ENCODE peak calls at places on chromosomes 6 and 20, in ten cellular contexts. U, D, L, V, H, W, G, Q, P and J are unnamed samples.

GRCh38 chr6:160093061-160093460 is 28.6 kb upstream of the SLC22A1 start:
- DNase-seq in V (no peak), Q (no peak), U (no peak), W (no peak), P (no peak), D (no peak), G (no peak), L (no peak), H (no peak), J (no peak)

GRCh38 chr20:39271205-39271604 is 309.1 kb downstream of the DHX35 start:
- DNase-seq in V (no peak), L (no peak), G (no peak), P (no peak), D (no peak), W (peak; percentile 56), H (no peak), Q (no peak), U (no peak), J (peak; percentile 34)

GRCh38 chr6:86943819-86944407 is 6.6 kb downstream of the HTR1E start:
- DNase-seq in D (no peak), P (no peak), L (no peak), U (no peak), H (no peak), G (no peak), V (no peak), Q (no peak), W (no peak), J (no peak)

GRCh38 chr20:6696001-6696400 is 71.5 kb upstream of the BMP2 start:
- DNase-seq in V (no peak), W (no peak), H (no peak), Q (no peak), U (no peak), G (no peak), P (no peak), D (no peak), L (no peak), J (no peak)

GRCh38 chr6:404685-405423 is 13.3 kb downstream of the IRF4 start:
- DNase-seq in D (no peak), G (no peak), Q (no peak), H (no peak), W (no peak), P (no peak), U (no peak), L (no peak), V (no peak), J (no peak)

GRCh38 chr6:7203939-7204338 is 96.2 kb downstream of the RREB1 start:
- DNase-seq in D (no peak), V (no peak), L (no peak), U (no peak), P (no peak), G (no peak), Q (no peak), H (no peak), W (no peak), J (peak; percentile 63)

GRCh38 chr6:108071736-108072276 is 2.7 kb downstream of the OSTM1 start:
- DNase-seq in H (no peak), Q (no peak), G (no peak), L (no peak), D (no peak), U (no peak), P (no peak), V (no peak), W (no peak), J (no peak)

GRCh38 chr20:45576995-45577394 is 2.1 kb downstream of the WFDC8 start:
- DNase-seq in D (no peak), W (no peak), U (no peak), V (no peak), H (no peak), Q (no peak), P (no peak), L (no peak), G (no peak), J (no peak)

GRCh38 chr20:62953839-62954703 is 1.6 kb downstream of the SLC17A9 start:
- DNase-seq in V (no peak), G (peak; percentile 65), Q (peak; percentile 88), W (peak; percentile 89), P (peak; percentile 32), D (peak; percentile 81), H (peak; percentile 18), L (peak; percentile 69), U (no peak), J (peak; percentile 91)

DNA sequence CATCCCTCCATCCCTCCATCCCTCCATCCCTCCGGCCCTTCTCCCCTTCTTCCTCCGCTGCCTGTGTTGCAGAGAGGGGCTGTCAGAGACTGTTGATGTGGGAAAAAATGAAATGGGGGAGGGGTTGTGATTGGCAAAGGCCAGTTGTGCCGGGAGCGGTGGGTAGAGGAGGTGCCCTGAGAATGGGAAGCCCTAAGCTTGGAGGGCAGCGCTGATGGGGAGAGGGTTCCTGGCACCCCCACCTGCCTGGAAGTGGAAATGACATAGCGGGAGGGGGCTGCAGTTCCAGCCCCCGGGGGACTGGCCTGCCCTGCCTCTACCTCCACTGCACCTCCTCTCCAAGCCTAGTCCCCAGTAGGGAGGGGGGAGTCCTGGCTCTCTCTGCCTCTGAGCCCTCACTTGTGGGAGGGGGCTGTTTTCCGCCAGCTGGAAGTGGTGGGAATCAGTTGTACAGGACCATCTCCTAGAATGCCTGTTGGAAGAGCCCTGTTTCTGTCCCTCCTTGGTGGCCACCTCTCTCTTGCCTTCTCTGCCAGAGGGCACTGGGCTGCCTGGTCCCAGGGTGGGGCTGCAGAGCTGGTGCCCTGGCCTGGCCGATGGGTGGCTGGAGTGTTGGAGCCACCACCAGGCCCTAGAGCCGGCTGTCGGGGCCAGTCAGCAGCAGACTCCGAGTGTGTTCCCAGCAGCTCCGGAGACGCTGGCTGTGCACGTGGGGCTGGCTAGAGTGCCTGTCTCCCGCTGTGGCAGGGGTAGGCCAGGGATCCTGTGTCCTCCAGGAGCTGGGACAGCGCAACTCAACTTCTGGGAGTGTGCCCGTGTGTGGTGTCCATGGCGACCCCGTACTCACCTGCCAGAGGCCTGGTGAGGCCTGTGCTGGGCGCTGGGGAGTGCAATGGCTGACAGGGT is 1.5 kb downstream of the DLGAP4 start:
- DNase-seq in H (no peak), D (no peak), U (no peak), L (no peak), P (no peak), Q (no peak), G (no peak), V (no peak), W (peak; percentile 50), J (no peak)
- H3K4me3 ChIP-seq in H (no peak overlapping the region), D (no peak overlapping the region), U (no peak overlapping the region), L (no peak overlapping the region), P (no peak overlapping the region), Q (no peak overlapping the region), G (no peak overlapping the region), V (no peak overlapping the region), W (no peak overlapping the region), J (no peak overlapping the region)

DNA sequence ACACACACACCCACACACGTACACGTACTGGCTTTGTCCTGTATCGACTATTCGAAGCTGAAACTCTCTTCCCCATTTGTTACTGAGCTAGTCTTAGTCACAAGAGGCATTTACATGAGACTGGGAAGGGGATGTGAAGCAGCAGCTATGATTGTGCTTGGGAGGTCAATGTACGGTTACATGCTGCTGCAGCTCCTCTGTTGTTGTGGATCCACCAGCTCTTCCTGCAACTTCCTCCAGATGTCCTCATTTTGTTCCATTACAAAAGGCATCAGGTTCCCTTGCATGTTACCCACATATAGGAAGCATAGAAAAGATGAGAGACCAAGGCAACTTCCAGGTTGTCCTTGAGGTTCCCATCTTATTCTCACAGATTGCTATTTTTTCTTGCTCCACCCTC is 612.4 kb upstream of the IMPG1 start:
- DNase-seq in L (no peak), W (no peak), G (no peak), D (peak; percentile 6), V (no peak), H (no peak), Q (no peak), U (no peak), P (no peak), J (no peak)
- TF ChIP-seq CTCF in L (no peak), W (no peak), G (no peak), D (no peak), V (no peak), H (no peak), Q (no peak), U (no peak), P (no peak), J (no peak)

DNA sequence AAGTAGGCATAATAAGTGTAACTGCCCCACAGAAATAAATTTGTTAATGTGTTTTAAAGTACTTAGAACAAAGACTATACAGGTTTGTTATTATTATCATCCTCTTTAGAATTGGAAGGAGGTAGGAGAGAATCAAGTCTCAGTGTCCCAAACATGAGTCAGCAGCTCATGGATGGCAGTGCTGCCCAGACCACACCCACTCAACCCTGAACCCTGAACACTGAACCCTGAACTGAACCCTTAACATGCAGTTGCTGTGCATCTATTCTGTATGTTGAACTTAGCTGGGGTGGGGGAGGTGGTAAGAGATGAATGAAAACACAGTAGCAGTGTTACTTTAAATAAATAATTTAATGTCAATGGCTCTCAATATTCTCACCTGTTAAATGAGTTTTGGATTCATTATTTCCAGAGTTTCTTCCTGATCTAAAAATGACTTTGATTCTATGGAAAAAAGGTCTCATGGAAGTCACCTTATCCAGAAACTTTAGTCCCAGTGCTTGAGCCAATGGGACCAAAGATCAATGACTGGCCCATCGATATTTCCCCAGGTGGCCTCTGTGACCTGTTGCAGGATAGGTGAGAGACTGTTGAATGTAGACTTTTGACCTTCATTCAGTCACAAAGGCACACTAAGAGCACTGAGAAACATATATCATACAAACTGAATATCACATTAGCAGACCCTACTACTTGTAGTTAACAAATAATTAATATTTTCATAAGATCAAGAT is 3.1 kb upstream of the ANKRD66 start:
- DNase-seq in U (no peak), P (no peak), Q (no peak), H (no peak), L (no peak), V (no peak), D (no peak), G (no peak), W (no peak), J (no peak)
- H3K4me3 ChIP-seq in U (no peak overlapping the region), P (no peak overlapping the region), Q (no peak overlapping the region), H (no peak overlapping the region), L (no peak overlapping the region), V (no peak overlapping the region), D (no peak overlapping the region), G (no peak overlapping the region), W (no peak overlapping the region), J (no peak overlapping the region)

GRCh38 chr6:1619666-1620503 is 10.2 kb downstream of the FOXC1 start:
- DNase-seq in W (peak; percentile 72), D (no peak), Q (no peak), V (no peak), L (peak; percentile 61), U (no peak), H (no peak), G (no peak), P (no peak), J (peak; percentile 84)
- TF ChIP-seq CTCF in W (no peak), D (no peak), Q (no peak), V (no peak), L (no peak), U (no peak), H (no peak), G (no peak), P (no peak), J (no peak)

DNA sequence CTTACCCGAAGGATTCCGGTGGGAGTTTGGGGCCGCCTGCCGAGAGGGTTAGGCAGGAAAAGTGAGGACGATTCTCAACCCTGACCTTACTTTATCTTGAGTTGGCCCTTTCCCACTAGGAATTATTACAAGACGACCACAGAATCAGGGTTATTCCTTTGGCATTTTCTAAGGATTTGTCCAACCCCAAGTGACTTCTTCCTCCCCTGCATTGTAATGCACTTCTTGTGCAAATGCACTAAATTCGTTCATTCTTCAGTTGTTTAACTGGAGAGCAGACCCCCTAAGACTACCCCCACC is 411 bp upstream of the TMEM217 start:
- DNase-seq in V (no peak), D (no peak), G (no peak), L (no peak), H (no peak), U (no peak), P (no peak), Q (no peak), W (no peak), J (no peak)
- H3K4me3 ChIP-seq in V (peak overlapping the region; percentile 86), D (peak overlapping the region; percentile 98), G (peak overlapping the region; percentile 87), L (peak overlapping the region; percentile 70), H (peak overlapping the region; percentile 90), U (peak overlapping the region; percentile 73), P (peak overlapping the region; percentile 97), Q (peak overlapping the region; percentile 86), W (peak overlapping the region; percentile 79), J (peak overlapping the region; percentile 99)